ENCODE peak calls at places on chromosomes 13 and 19, in eight cellular contexts. X, M, K, H, V, O, N and S are unnamed samples.

GRCh38 chr13:103066079-103066880 is at the start of gene SLC10A2:
- DNase-seq in H (no peak), N (no peak), M (no peak), K (no peak), O (no peak), X (no peak), V (no peak), S (peak)

GRCh38 chr13:43963726-43964125 is 84.0 kb downstream of the LACC1 start:
- DNase-seq in X (no peak), K (no peak), V (no peak), O (no peak), N (no peak), H (no peak), M (peak), S (no peak)

GRCh38 chr13:101757446-101758039 is 305.1 kb downstream of the ITGBL1 start:
- DNase-seq in O (no peak), M (no peak), V (no peak), K (peak), H (no peak), N (no peak), X (no peak), S (no peak)

GRCh38 chr13:85741017-85741416 is 58.2 kb downstream of the SLITRK6 start:
- DNase-seq in K (no peak), O (no peak), M (no peak), H (no peak), V (no peak), N (no peak), X (no peak), S (no peak)

GRCh38 chr19:29514525-29515232 is 11.1 kb upstream of the VSTM2B start:
- DNase-seq in X (no peak), K (no peak), H (no peak), O (no peak), N (no peak), M (no peak), V (no peak), S (no peak)

GRCh38 chr19:14091086-14091884 is 734 bp upstream of the SAMD1 start:
- DNase-seq in M (no peak), K (peak), X (peak), H (no peak), V (peak), O (no peak), N (peak), S (peak)

GRCh38 chr13:72255908-72256307 is 388.9 kb upstream of the DACH1 start:
- DNase-seq in V (no peak), X (peak), K (peak), O (no peak), N (no peak), H (no peak), M (no peak), S (peak)

GRCh38 chr19:3801412-3802096 is 15.4 kb upstream of the MATK start:
- DNase-seq in K (peak), H (peak), M (no peak), V (no peak), N (peak), X (peak), O (no peak), S (peak)

GRCh38 chr13:111370570-111371150 is 50.2 kb downstream of the TEX29 start:
- DNase-seq in H (no peak), K (no peak), O (no peak), V (no peak), X (no peak), M (peak), N (no peak), S (no peak)

GRCh38 chr13:59261928-59262488 is 901.7 kb downstream of the DIAPH3 start:
- DNase-seq in N (no peak), M (no peak), V (no peak), K (no peak), O (no peak), H (no peak), X (peak), S (no peak)

GRCh38 chr19:47573076-47574026 is at the start of gene ZNF541:
- DNase-seq in K (peak), O (no peak), X (no peak), N (peak), M (no peak), H (peak), V (peak), S (peak)
- TF ChIP-seq POLR2AphosphoS5 in K (no peak), O (no peak), X (no peak), N (no peak), M (no peak), H (no peak), V (no peak), S (no peak)

DNA sequence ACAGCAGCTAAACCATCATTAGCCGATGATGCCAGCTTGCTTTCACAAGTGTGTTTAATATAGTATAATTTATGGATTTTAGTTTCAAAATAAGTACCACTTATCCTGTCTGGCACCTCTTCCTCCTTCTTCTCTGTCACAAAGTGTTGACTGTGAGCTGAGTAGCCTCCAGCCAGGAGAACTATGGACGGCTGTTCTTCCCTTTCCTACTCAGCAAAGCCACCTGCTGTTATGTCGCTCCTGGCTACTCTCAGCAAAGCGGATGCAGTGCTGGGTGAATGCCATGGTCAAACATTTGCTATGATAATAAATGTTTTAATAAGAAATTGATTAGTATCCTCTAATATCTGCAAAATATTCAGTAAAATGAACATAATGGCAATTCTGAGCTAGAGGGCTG is 238.2 kb downstream of the LIG4 start:
- DNase-seq in N (no peak), O (no peak), H (no peak), X (no peak), M (no peak), V (no peak), K (no peak), S (no peak)
- TF ChIP-seq EP300 in N (no peak), O (no peak), H (no peak), X (no peak), M (no peak), V (no peak), K (no peak), S (no peak)

GRCh38 chr19:17950310-17951150 is 16.4 kb upstream of the KCNN1 start:
- DNase-seq in X (peak), H (no peak), M (no peak), O (no peak), V (no peak), K (no peak), N (no peak), S (no peak)
- TF ChIP-seq POLR2AphosphoS5 in X (no peak), H (no peak), M (no peak), O (no peak), V (no peak), K (no peak), N (no peak), S (no peak)

DNA sequence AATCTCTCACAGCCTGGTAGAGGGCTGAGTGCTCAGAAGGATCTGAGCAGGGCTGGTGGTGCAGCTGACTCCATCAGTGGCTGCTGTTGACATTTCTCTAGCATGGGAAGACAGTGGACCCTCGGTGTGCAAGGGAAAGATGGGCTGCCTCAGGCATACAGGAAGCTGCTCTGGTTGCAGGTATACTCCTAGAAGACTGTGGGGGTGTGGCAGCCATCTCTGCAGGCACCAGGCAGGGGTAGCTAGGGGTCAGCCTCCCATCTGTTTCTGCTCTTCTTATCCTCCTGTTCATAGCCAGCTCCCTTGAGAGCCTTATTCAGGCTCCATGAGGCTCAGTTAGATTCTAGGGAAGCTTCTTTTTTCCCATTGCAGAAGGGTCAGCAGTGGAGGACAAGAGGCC is 475.5 kb downstream of the TSHZ3 start:
- DNase-seq in K (no peak), O (no peak), M (no peak), V (no peak), N (no peak), H (no peak), X (no peak), S (no peak)
- TF ChIP-seq EP300 in K (no peak), O (no peak), M (no peak), V (no peak), N (no peak), H (no peak), X (no peak), S (no peak)